ENCODE peak calls at places on chromosomes 4 and X, in five cellular contexts. H is transverse colon, C is A549, J is uterus, M is lower leg skin. I is an unnamed sample.

GRCh38 chrX:48835524-48836329 is at the start of gene PCSK1N:
- DNase-seq in H (no peak), C (peak; percentile 49), J (no peak), M (no peak), I (no peak)

GRCh38 chr4:166312166-166312565 is 439.1 kb downstream of the TLL1 start:
- DNase-seq in H (no peak), C (no peak), J (no peak), M (no peak), I (no peak)

GRCh38 chr4:129641179-129641578 is 545.2 kb downstream of the C4orf33 start:
- DNase-seq in H (peak; percentile 61), C (no peak), J (no peak), M (no peak), I (peak; percentile 78)

GRCh38 chrX:49840679-49841078 is 11.6 kb downstream of the PAGE4 start:
- DNase-seq in H (peak; percentile 27), C (peak; percentile 19), J (peak; percentile 30), M (no peak), I (peak; percentile 91)

GRCh38 chrX:9708086-9708485 is 57.6 kb downstream of the GPR143 start:
- DNase-seq in H (no peak), C (no peak), J (no peak), M (no peak), I (no peak)

GRCh38 chr4:42282081-42282901 is 115.0 kb upstream of the SHISA3 start:
- DNase-seq in H (no peak), C (peak; percentile 47), J (peak; percentile 19), M (no peak), I (peak; percentile 49)

GRCh38 chrX:153773741-153774575 is 6.9 kb upstream of the SRPK3 start:
- DNase-seq in H (no peak), C (no peak), J (no peak), M (no peak), I (peak; percentile 4)

GRCh38 chrX:153970398-153971123 is 1.1 kb downstream of the HCFC1 start:
- DNase-seq in H (no peak), C (no peak), J (peak; percentile 56), M (no peak), I (no peak)

GRCh38 chr4:91958651-91959050 is 345.1 kb upstream of the GRID2 start:
- DNase-seq in H (no peak), C (no peak), J (no peak), M (no peak), I (no peak)

GRCh38 chrX:71909956-71910355 is 689 bp upstream of the NHSL2 start:
- DNase-seq in H (no peak), C (no peak), J (peak; percentile 56), M (no peak), I (no peak)

GRCh38 chrX:23616361-23616760 is 50.9 kb upstream of the PRDX4 start:
- DNase-seq in H (no peak), C (peak; percentile 8), J (no peak), M (no peak), I (no peak)

GRCh38 chr4:23728393-23728792 is 161.5 kb downstream of the PPARGC1A start:
- DNase-seq in H (no peak), C (peak; percentile 1), J (no peak), M (no peak), I (no peak)

GRCh38 chr4:70969076-70969475 is 24.4 kb upstream of the DCK start:
- DNase-seq in H (no peak), C (no peak), J (no peak), M (no peak), I (no peak)

GRCh38 chr4:88846232-88846790 is 148.7 kb upstream of the NAP1L5 start:
- DNase-seq in H (no peak), C (no peak), J (no peak), M (no peak), I (no peak)

GRCh38 chr4:87232241-87232640 is 11.8 kb upstream of the KLHL8 start:
- DNase-seq in H (no peak), C (no peak), J (no peak), M (no peak), I (no peak)

GRCh38 chrX:55135171-55135570 is 46.4 kb downstream of the PAGE2 start:
- DNase-seq in H (peak; percentile 43), C (peak; percentile 7), J (peak; percentile 16), M (no peak), I (peak; percentile 40)

GRCh38 chr4:70915048-70915815 is 13.1 kb downstream of the MOB1B start:
- DNase-seq in H (no peak), C (no peak), J (no peak), M (no peak), I (no peak)

GRCh38 chrX:41029332-41029731 is 55.9 kb upstream of the USP9X start:
- DNase-seq in H (no peak), C (no peak), J (no peak), M (no peak), I (no peak)

GRCh38 chr4:56512166-56512565 is 6.6 kb downstream of the ARL9 start:
- DNase-seq in H (no peak), C (no peak), J (no peak), M (no peak), I (no peak)

GRCh38 chr4:55321707-55322264 is 24.3 kb upstream of the SRD5A3 start:
- DNase-seq in H (peak; percentile 65), C (peak; percentile 25), J (peak; percentile 74), M (peak; percentile 88), I (peak; percentile 63)

GRCh38 chr4:164892018-164892417 is 15.0 kb downstream of the APELA start:
- DNase-seq in H (no peak), C (no peak), J (no peak), M (no peak), I (no peak)

GRCh38 chrX:43813898-43814297 is 68.4 kb downstream of the MAOB start:
- DNase-seq in H (no peak), C (no peak), J (no peak), M (no peak), I (no peak)

GRCh38 chr4:137125011-137125410 is 407.3 kb downstream of the PCDH18 start:
- DNase-seq in H (no peak), C (no peak), J (no peak), M (no peak), I (peak; percentile 27)

DNA sequence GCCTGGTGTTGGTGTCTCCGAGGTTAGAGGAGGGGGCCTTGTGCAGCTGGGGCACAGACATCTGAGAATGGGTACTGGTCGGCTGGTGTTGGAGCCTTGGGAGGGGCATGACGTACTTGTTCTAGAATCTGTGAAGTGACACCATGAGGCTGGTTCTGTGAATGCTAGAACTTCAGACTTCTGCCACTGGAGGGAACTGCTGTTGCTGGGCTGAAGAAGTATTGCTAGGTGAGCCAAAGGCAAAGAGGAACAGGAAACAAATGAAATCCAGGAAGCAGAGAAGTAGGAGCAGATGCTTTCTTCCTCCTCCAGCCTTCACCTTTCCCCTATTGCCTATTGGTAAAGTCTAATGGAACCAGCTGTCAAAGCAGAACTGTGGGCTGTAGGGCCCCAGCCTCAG is 120.9 kb upstream of the DDIT4L start:
- DNase-seq in H (no peak), C (no peak), J (no peak), M (no peak), I (no peak)
- TF ChIP-seq POLR2A in H (no peak), C (no peak), J (no peak), M (no peak), I (no peak)

GRCh38 chr4:103197765-103198110 is 405 bp downstream of the CENPE start:
- DNase-seq in H (no peak), C (peak; percentile 10), J (no peak), M (no peak), I (no peak)

GRCh38 chr4:103199009-103199408 is 866 bp upstream of the CENPE start:
- DNase-seq in H (no peak), C (no peak), J (no peak), M (peak; percentile 71), I (no peak)

GRCh38 chr4:103201724-103202123 is 3.6 kb upstream of the CENPE start:
- DNase-seq in H (no peak), C (no peak), J (no peak), M (no peak), I (no peak)

GRCh38 chr4:103201254-103201653 is 3.1 kb upstream of the CENPE start:
- DNase-seq in H (no peak), C (no peak), J (no peak), M (no peak), I (no peak)

DNA sequence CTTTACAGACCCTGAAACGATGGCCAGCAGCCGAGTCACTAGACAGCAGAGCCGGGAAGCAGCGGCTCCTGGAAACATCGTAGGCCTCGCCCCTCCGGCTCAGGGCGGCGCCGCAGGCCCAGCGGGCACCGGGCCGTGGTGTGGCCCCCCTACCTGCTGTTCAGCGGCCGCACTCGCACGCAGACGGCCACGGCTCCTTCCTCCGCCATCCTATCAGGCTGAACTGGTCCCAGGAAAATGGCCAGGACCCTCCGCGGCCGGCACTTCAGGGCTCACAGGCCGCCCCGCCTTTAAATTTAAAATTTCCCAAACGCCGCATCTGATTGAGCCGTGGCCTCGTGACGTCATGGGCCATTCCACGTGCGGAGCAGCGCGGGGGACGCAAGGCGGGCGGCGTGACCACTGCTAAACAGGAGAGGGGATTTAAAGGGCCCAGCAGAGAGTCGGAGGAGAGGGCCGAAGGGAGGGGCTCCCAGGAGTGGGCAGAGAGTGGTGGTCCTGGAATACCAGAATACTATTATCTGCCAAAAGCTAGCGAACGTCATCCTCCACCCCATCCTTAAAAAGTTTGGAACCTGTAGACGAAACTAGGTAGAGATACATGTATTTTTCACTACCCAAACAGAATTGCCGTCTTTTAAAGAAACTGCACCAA is at the start of gene CENPE:
- DNase-seq in H (peak; percentile 88), C (peak; percentile 16), J (peak; percentile 81), M (peak; percentile 96), I (peak; percentile 86)
- TF ChIP-seq POLR2A in H (no peak), C (no peak), J (no peak), M (no peak), I (no peak)

GRCh38 chr4:94454405-94454804 is 2.7 kb downstream of the PDLIM5 start:
- DNase-seq in H (no peak), C (no peak), J (no peak), M (no peak), I (no peak)

GRCh38 chr4:94452476-94453300 is 946 bp downstream of the PDLIM5 start:
- DNase-seq in H (peak; percentile 92), C (peak; percentile 17), J (peak; percentile 81), M (peak; percentile 96), I (peak; percentile 89)

GRCh38 chr4:94451051-94451404 is 714 bp upstream of the PDLIM5 start:
- DNase-seq in H (no peak), C (no peak), J (no peak), M (no peak), I (no peak)

GRCh38 chr4:94453534-94453963 is 1.8 kb downstream of the PDLIM5 start:
- DNase-seq in H (no peak), C (no peak), J (no peak), M (no peak), I (peak; percentile 30)

GRCh38 chr4:94451669-94452475 is at the start of gene PDLIM5:
- DNase-seq in H (peak; percentile 93), C (peak; percentile 49), J (peak; percentile 89), M (peak; percentile 97), I (peak; percentile 95)
- TF ChIP-seq POLR2A in H (peak; percentile 99), C (peak; percentile 81), J (peak; percentile 98), M (peak; percentile 76), I (peak; percentile 99)

DNA sequence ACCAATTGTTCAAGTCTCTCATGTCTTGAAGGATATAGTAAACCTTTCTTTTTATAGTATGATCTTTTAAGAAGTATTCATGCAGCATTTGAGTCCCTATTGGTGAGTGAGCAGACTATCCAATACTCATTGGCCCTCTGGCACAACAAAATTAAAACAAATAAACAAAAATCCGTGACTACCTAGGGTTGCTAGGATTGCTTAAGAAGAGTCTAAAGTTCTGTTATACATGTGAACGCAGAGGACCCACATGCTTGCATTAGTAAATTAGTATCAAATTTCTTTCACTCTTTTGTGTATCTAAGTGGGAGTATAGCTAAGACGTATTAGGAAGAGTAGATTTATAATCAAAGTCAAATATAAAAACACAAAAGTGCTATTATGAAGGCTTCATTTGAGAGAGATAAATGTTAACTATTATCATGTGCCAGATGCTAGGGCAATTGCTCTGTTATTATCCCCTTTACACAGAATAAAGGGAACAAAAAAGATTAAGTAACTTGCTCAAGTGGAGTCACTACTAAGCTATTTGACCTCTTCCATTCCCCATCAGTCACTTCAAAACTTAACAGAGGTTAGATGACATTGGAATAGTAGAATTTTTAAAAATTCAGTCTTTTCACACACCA is 29.2 kb upstream of the LARP1B start:
- DNase-seq in H (no peak), C (no peak), J (no peak), M (no peak), I (no peak)
- TF ChIP-seq POLR2A in H (no peak), C (no peak), J (no peak), M (no peak), I (no peak)

I was measured in body of pancreas.